ENCODE peak calls at places on chromosomes 2 and 18, in seven cellular contexts. W is H9, L is IMR-90, Y is neuronal stem cell, R is mesendoderm, T is H1, Q is trophoblast cell. N is an unnamed sample.

GRCh38 chr2:57434952-57435351 is 611.7 kb upstream of the VRK2 start:
- DNase-seq in W (no peak), T (no peak), L (no peak), Y (no peak), Q (no peak), R (no peak), N (no peak)

GRCh38 chr2:68917034-68917718 is 35.5 kb downstream of the GKN2 start:
- DNase-seq in Y (no peak), Q (no peak), R (no peak), L (no peak), T (no peak), W (no peak), N (peak)

GRCh38 chr2:161373939-161374338 is 42.2 kb upstream of the TBR1 start:
- DNase-seq in T (no peak), Y (no peak), Q (peak), W (no peak), L (peak), R (peak), N (no peak)

GRCh38 chr18:11808001-11808855 is 43.0 kb upstream of the CHMP1B start:
- DNase-seq in Y (no peak), T (no peak), L (peak), R (peak), W (peak), Q (peak), N (peak)

GRCh38 chr18:49668583-49669290 is 106.9 kb downstream of the LIPG start:
- DNase-seq in Q (no peak), R (peak), L (no peak), W (no peak), T (no peak), Y (peak), N (peak)

GRCh38 chr2:157093666-157094065 is 163.8 kb upstream of the GALNT5 start:
- DNase-seq in T (no peak), Y (no peak), R (no peak), W (no peak), Q (no peak), L (no peak), N (no peak)

GRCh38 chr2:191221666-191222065 is 23.5 kb upstream of the MYO1B start:
- DNase-seq in W (no peak), Q (no peak), R (no peak), L (no peak), T (no peak), Y (no peak), N (no peak)

GRCh38 chr2:131567891-131568290 is 40.2 kb downstream of the CCDC74A start:
- DNase-seq in L (no peak), W (no peak), T (no peak), Q (no peak), Y (no peak), R (no peak), N (no peak)

GRCh38 chr2:200051621-200051945 is 96.2 kb downstream of the MAIP1 start:
- DNase-seq in W (no peak), L (no peak), Q (no peak), T (no peak), Y (no peak), R (no peak), N (no peak)

GRCh38 chr2:181680055-181680936 is at the start of gene NEUROD1:
- DNase-seq in Y (no peak), R (peak), W (peak), Q (no peak), T (peak), L (no peak), N (no peak)

GRCh38 chr2:176111891-176112374 is 4.6 kb upstream of the HOXD10 start:
- DNase-seq in Q (no peak), T (no peak), L (no peak), W (peak), Y (no peak), R (no peak), N (no peak)
- H3K4ac ChIP-seq in Q (no peak), T (no peak), L (no peak), W (no peak), Y (no peak), R (no peak), N (no peak)

GRCh38 chr18:33288082-33288716 is 152.3 kb downstream of the CCDC178 start:
- DNase-seq in Q (no peak), Y (no peak), W (no peak), T (no peak), R (no peak), L (no peak), N (no peak)
- H3K18ac ChIP-seq in Q (no peak), Y (no peak), W (no peak), T (no peak), R (no peak), L (no peak), N (no peak)

GRCh38 chr2:29480423-29480822 is 365.2 kb downstream of the CLIP4 start:
- DNase-seq in Q (no peak), W (no peak), L (no peak), T (no peak), R (no peak), Y (no peak), N (no peak)

GRCh38 chr2:29479566-29479965 is 364.4 kb downstream of the CLIP4 start:
- DNase-seq in W (no peak), R (no peak), Y (no peak), Q (no peak), T (no peak), L (no peak), N (no peak)

GRCh38 chr2:29478641-29479040 is 363.4 kb downstream of the CLIP4 start:
- DNase-seq in W (no peak), Y (no peak), L (no peak), R (no peak), T (no peak), Q (no peak), N (no peak)

GRCh38 chr2:29477186-29477585 is 362.0 kb downstream of the CLIP4 start:
- DNase-seq in R (no peak), Q (no peak), W (no peak), Y (no peak), L (no peak), T (no peak), N (no peak)

GRCh38 chr2:29475446-29476006 is 360.3 kb downstream of the CLIP4 start:
- DNase-seq in W (no peak), T (no peak), R (no peak), Y (no peak), L (no peak), Q (no peak), N (no peak)
- H2BK5ac ChIP-seq in W (no peak), T (no peak), R (no peak), Y (no peak), L (no peak), Q (no peak), N (no peak)

DNA sequence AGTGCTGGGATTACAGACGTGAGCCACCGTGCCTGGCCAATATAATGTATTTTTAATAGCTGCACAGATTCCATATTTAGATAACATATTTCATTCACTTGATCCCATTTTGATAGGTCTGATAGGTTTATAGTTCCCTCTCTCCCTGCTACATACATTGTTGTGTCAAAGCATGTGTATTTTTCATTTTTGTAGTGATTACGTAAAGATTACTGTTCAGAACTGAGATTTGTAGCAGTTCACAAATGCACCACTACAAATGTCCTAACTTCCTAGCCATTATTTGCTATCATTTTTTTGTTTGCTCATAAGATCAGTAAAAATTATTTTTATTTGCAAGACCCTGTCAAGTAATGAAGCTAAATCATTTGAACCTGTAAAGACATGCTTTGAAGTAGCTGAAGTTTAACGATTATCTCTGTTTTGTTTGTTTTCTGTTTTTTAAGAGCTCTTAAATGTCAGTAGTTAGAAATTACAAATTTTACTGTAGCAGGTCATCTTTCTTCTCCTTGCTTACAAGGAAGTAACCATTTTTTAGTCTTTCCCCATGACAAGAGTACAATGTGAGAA is 54.0 kb downstream of the EML4 start:
- DNase-seq in Q (no peak), T (no peak), R (no peak), Y (no peak), W (no peak), L (no peak), N (no peak)
- H3K4ac ChIP-seq in Q (no peak), T (no peak), R (no peak), Y (no peak), W (no peak), L (no peak), N (no peak)

GRCh38 chr2:84293791-84294380 is 165.2 kb downstream of the SUCLG1 start:
- DNase-seq in W (no peak), T (no peak), R (no peak), Q (no peak), Y (no peak), L (no peak), N (no peak)

GRCh38 chr2:84292545-84292944 is 166.5 kb downstream of the SUCLG1 start:
- DNase-seq in T (no peak), Y (no peak), L (no peak), W (no peak), R (no peak), Q (no peak), N (no peak)

GRCh38 chr2:84288335-84288734 is 170.7 kb downstream of the SUCLG1 start:
- DNase-seq in R (peak), T (no peak), L (no peak), Y (no peak), Q (no peak), W (peak), N (no peak)

GRCh38 chr2:84286878-84287277 is 172.2 kb downstream of the SUCLG1 start:
- DNase-seq in Y (no peak), Q (no peak), T (no peak), L (no peak), R (no peak), W (no peak), N (no peak)

DNA sequence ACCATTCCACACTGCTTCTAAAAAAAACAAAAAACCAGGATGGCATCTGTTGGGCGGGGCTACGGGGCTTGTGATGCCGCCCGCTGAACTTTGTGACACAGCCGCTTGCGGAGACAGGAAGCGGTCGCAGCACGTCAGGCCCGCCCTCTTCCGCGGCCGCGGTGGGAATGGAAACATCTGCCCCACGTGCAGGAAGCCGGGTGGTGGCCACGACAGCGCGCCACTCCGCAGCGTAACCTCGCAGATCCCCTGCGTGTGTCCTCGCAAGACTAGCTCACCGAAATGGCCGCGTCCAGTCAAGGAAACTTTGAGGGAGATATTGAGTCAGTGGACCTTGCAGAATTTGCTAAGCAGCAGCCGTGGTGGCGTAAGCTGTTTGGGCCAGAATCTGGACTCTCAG is 168.5 kb downstream of the SUCLG1 start:
- DNase-seq in T (no peak), Y (no peak), L (no peak), W (no peak), R (no peak), Q (no peak), N (no peak)
- H3K18ac ChIP-seq in T (no peak), Y (no peak), L (no peak), W (no peak), R (no peak), Q (no peak), N (no peak)

GRCh38 chr2:168678153-168678853 is 124.1 kb upstream of the NOSTRIN start:
- DNase-seq in W (no peak), Q (no peak), T (no peak), Y (no peak), R (no peak), L (no peak), N (no peak)
- H2BK5ac ChIP-seq in W (no peak), Q (no peak), T (no peak), Y (no peak), R (no peak), L (no peak), N (no peak)

N was measured in mesenchymal stem cell.